ENCODE peak calls at places on chromosomes 2 and 18, in seven cellular contexts. One of them, this sample, is unnamed.
A peak's percentile ranks its signal among the peaks of the same experiment; 100 is the strongest.

GRCh38 chr2:67394734-67395133 is 2.4 kb upstream of the ETAA1 start:
- DNase-seq in T1000: peak; percentile 15
- DNase-seq in keratinocyte: no peak
- DNase-seq in activated CD8-positive, alpha-beta T cell treated with anti-CD3 and anti-CD28 coated beads, Interleukin-2, amount 10 ng/mL, durations not matched to agents 7 days and 5 days: no peak
- DNase-seq in anterior cingulate cortex: no peak
- DNase-seq in non-pigmented ciliary epithelial cell: no peak
- DNase-seq in left ventricle myocardium inferior: no peak
- DNase-seq in this sample: no peak

GRCh38 chr2:171729952-171730317 is 42.7 kb downstream of the DYNC1I2 start:
- DNase-seq in activated CD8-positive, alpha-beta T cell treated with anti-CD3 and anti-CD28 coated beads, Interleukin-2, amount 10 ng/mL, durations not matched to agents 7 days and 5 days: no peak
- DNase-seq in keratinocyte: no peak
- DNase-seq in anterior cingulate cortex: no peak
- DNase-seq in T1000: no peak
- DNase-seq in non-pigmented ciliary epithelial cell: no peak
- DNase-seq in left ventricle myocardium inferior: no peak
- DNase-seq in this sample: no peak

GRCh38 chr2:109348645-109349554 is 219.9 kb downstream of the SH3RF3 start:
- DNase-seq in non-pigmented ciliary epithelial cell: no peak
- DNase-seq in keratinocyte: no peak
- DNase-seq in activated CD8-positive, alpha-beta T cell treated with anti-CD3 and anti-CD28 coated beads, Interleukin-2, amount 10 ng/mL, durations not matched to agents 7 days and 5 days: peak; percentile 78
- DNase-seq in anterior cingulate cortex: no peak
- DNase-seq in left ventricle myocardium inferior: no peak
- DNase-seq in T1000: no peak
- DNase-seq in this sample: no peak

GRCh38 chr18:80103231-80103630 is 5.8 kb upstream of the ADNP2 start:
- DNase-seq in left ventricle myocardium inferior: no peak
- DNase-seq in T1000: no peak
- DNase-seq in non-pigmented ciliary epithelial cell: no peak
- DNase-seq in activated CD8-positive, alpha-beta T cell treated with anti-CD3 and anti-CD28 coated beads, Interleukin-2, amount 10 ng/mL, durations not matched to agents 7 days and 5 days: no peak
- DNase-seq in keratinocyte: no peak
- DNase-seq in anterior cingulate cortex: peak; percentile 9
- DNase-seq in this sample: no peak

GRCh38 chr2:27860111-27860510 is 30.1 kb downstream of the RBKS start:
- DNase-seq in T1000: no peak
- DNase-seq in non-pigmented ciliary epithelial cell: peak; percentile 45
- DNase-seq in left ventricle myocardium inferior: no peak
- DNase-seq in anterior cingulate cortex: no peak
- DNase-seq in keratinocyte: peak; percentile 33
- DNase-seq in activated CD8-positive, alpha-beta T cell treated with anti-CD3 and anti-CD28 coated beads, Interleukin-2, amount 10 ng/mL, durations not matched to agents 7 days and 5 days: no peak
- DNase-seq in this sample: no peak

GRCh38 chr2:174821628-174822027 is 57.4 kb upstream of the CHRNA1 start:
- DNase-seq in activated CD8-positive, alpha-beta T cell treated with anti-CD3 and anti-CD28 coated beads, Interleukin-2, amount 10 ng/mL, durations not matched to agents 7 days and 5 days: no peak
- DNase-seq in T1000: no peak
- DNase-seq in anterior cingulate cortex: no peak
- DNase-seq in keratinocyte: no peak
- DNase-seq in left ventricle myocardium inferior: no peak
- DNase-seq in non-pigmented ciliary epithelial cell: no peak
- DNase-seq in this sample: no peak

GRCh38 chr2:198966269-198966668 is 491.5 kb downstream of the SATB2 start:
- DNase-seq in left ventricle myocardium inferior: no peak
- DNase-seq in non-pigmented ciliary epithelial cell: no peak
- DNase-seq in keratinocyte: no peak
- DNase-seq in T1000: no peak
- DNase-seq in anterior cingulate cortex: no peak
- DNase-seq in activated CD8-positive, alpha-beta T cell treated with anti-CD3 and anti-CD28 coated beads, Interleukin-2, amount 10 ng/mL, durations not matched to agents 7 days and 5 days: no peak
- DNase-seq in this sample: no peak

GRCh38 chr18:9029131-9029530 is 73.4 kb upstream of the NDUFV2 start:
- DNase-seq in keratinocyte: no peak
- DNase-seq in anterior cingulate cortex: no peak
- DNase-seq in activated CD8-positive, alpha-beta T cell treated with anti-CD3 and anti-CD28 coated beads, Interleukin-2, amount 10 ng/mL, durations not matched to agents 7 days and 5 days: no peak
- DNase-seq in T1000: no peak
- DNase-seq in non-pigmented ciliary epithelial cell: no peak
- DNase-seq in left ventricle myocardium inferior: no peak
- DNase-seq in this sample: no peak

GRCh38 chr2:30756051-30756719 is 51.1 kb downstream of the CAPN13 start:
- DNase-seq in anterior cingulate cortex: no peak
- DNase-seq in T1000: no peak
- DNase-seq in keratinocyte: peak; percentile 17
- DNase-seq in left ventricle myocardium inferior: no peak
- DNase-seq in activated CD8-positive, alpha-beta T cell treated with anti-CD3 and anti-CD28 coated beads, Interleukin-2, amount 10 ng/mL, durations not matched to agents 7 days and 5 days: no peak
- DNase-seq in non-pigmented ciliary epithelial cell: no peak
- DNase-seq in this sample: no peak

GRCh38 chr18:50250935-50251334 is 15.4 kb downstream of the CFAP53 start:
- DNase-seq in left ventricle myocardium inferior: no peak
- DNase-seq in anterior cingulate cortex: no peak
- DNase-seq in keratinocyte: no peak
- DNase-seq in activated CD8-positive, alpha-beta T cell treated with anti-CD3 and anti-CD28 coated beads, Interleukin-2, amount 10 ng/mL, durations not matched to agents 7 days and 5 days: no peak
- DNase-seq in non-pigmented ciliary epithelial cell: no peak
- DNase-seq in T1000: no peak
- DNase-seq in this sample: no peak

GRCh38 chr18:27378396-27379094 is 193.4 kb upstream of the CHST9 start:
- DNase-seq in left ventricle myocardium inferior: no peak
- DNase-seq in anterior cingulate cortex: no peak
- DNase-seq in non-pigmented ciliary epithelial cell: peak; percentile 67
- DNase-seq in T1000: peak; percentile 12
- DNase-seq in activated CD8-positive, alpha-beta T cell treated with anti-CD3 and anti-CD28 coated beads, Interleukin-2, amount 10 ng/mL, durations not matched to agents 7 days and 5 days: no peak
- DNase-seq in keratinocyte: peak; percentile 35
- DNase-seq in this sample: no peak

GRCh38 chr2:83674050-83674449 is 785.0 kb downstream of the SUCLG1 start:
- DNase-seq in keratinocyte: no peak
- DNase-seq in non-pigmented ciliary epithelial cell: no peak
- DNase-seq in T1000: no peak
- DNase-seq in activated CD8-positive, alpha-beta T cell treated with anti-CD3 and anti-CD28 coated beads, Interleukin-2, amount 10 ng/mL, durations not matched to agents 7 days and 5 days: no peak
- DNase-seq in anterior cingulate cortex: no peak
- DNase-seq in left ventricle myocardium inferior: no peak
- DNase-seq in this sample: no peak

GRCh38 chr2:240599141-240599583 is 12.6 kb downstream of the CAPN10 start:
- DNase-seq in left ventricle myocardium inferior: no peak
- DNase-seq in anterior cingulate cortex: no peak
- DNase-seq in keratinocyte: no peak
- DNase-seq in activated CD8-positive, alpha-beta T cell treated with anti-CD3 and anti-CD28 coated beads, Interleukin-2, amount 10 ng/mL, durations not matched to agents 7 days and 5 days: no peak
- DNase-seq in T1000: no peak
- DNase-seq in non-pigmented ciliary epithelial cell: no peak
- DNase-seq in this sample: no peak

GRCh38 chr2:218216674-218217365 is at the start of gene ARPC2:
- DNase-seq in anterior cingulate cortex: peak; percentile 87
- DNase-seq in T1000: peak; percentile 91
- DNase-seq in keratinocyte: no peak
- DNase-seq in non-pigmented ciliary epithelial cell: peak; percentile 76
- DNase-seq in activated CD8-positive, alpha-beta T cell treated with anti-CD3 and anti-CD28 coated beads, Interleukin-2, amount 10 ng/mL, durations not matched to agents 7 days and 5 days: peak; percentile 97
- DNase-seq in left ventricle myocardium inferior: peak; percentile 96
- DNase-seq in this sample: peak; percentile 96

This sample was measured in heart right ventricle.